ENCODE peak calls at places on chromosomes 3 and 15, in nine cellular contexts. A, W, S, R, K, X, M, F and V are unnamed samples.

GRCh38 chr3:171614318-171614967 is 154.2 kb upstream of the TNIK start:
- DNase-seq in A (no peak), W (peak), S (no peak), R (peak), K (no peak), X (peak), M (no peak), F (peak), V (peak)

GRCh38 chr3:12557472-12558105 is 702 bp downstream of the MKRN2 start:
- DNase-seq in A (no peak), W (no peak), S (no peak), R (no peak), K (no peak), X (no peak), M (no peak), F (peak), V (no peak)

GRCh38 chr3:18423401-18424212 is 1.5 kb downstream of the SATB1 start:
- DNase-seq in A (peak), W (peak), S (no peak), R (peak), K (no peak), X (peak), M (peak), F (peak), V (peak)

GRCh38 chr3:30934208-30934550 is 39.7 kb upstream of the GADL1 start:
- DNase-seq in A (no peak), W (peak), S (no peak), R (peak), K (no peak), X (no peak), M (no peak), F (peak), V (peak)

GRCh38 chr3:191246628-191247027 is 47.6 kb downstream of the OSTN start:
- DNase-seq in A (no peak), W (no peak), S (no peak), R (no peak), K (peak), X (no peak), M (peak), F (no peak), V (no peak)

GRCh38 chr3:56800373-56801150 is 1.2 kb downstream of the ARHGEF3 start:
- DNase-seq in A (peak), W (no peak), S (no peak), R (peak), K (no peak), X (no peak), M (no peak), F (peak), V (peak)

GRCh38 chr3:38454884-38455638 is 1.4 kb downstream of the ACVR2B start:
- DNase-seq in A (peak), W (peak), S (peak), R (peak), K (no peak), X (peak), M (peak), F (peak), V (peak)

GRCh38 chr15:88630141-88630721 is 8.6 kb upstream of the ISG20 start:
- DNase-seq in A (peak), W (no peak), S (no peak), R (no peak), K (no peak), X (no peak), M (no peak), F (peak), V (no peak)

GRCh38 chr15:48695088-48695834 is 49.8 kb upstream of the FBN1 start:
- DNase-seq in A (no peak), W (no peak), S (no peak), R (no peak), K (peak), X (no peak), M (no peak), F (no peak), V (no peak)

GRCh38 chr3:158991146-158991705 is 189.4 kb downstream of the MFSD1 start:
- DNase-seq in A (peak), W (no peak), S (no peak), R (no peak), K (no peak), X (no peak), M (peak), F (peak), V (no peak)

GRCh38 chr3:160704006-160704405 is 27.0 kb downstream of the ARL14 start:
- DNase-seq in A (no peak), W (no peak), S (no peak), R (no peak), K (no peak), X (no peak), M (no peak), F (no peak), V (no peak)

GRCh38 chr3:180036678-180037455 is at the start of gene PEX5L:
- DNase-seq in A (no peak), W (peak), S (no peak), R (peak), K (peak), X (peak), M (no peak), F (peak), V (peak)

GRCh38 chr3:180036092-180036677 is 552 bp downstream of the PEX5L start:
- DNase-seq in A (no peak), W (peak), S (no peak), R (no peak), K (no peak), X (no peak), M (no peak), F (peak), V (no peak)

DNA sequence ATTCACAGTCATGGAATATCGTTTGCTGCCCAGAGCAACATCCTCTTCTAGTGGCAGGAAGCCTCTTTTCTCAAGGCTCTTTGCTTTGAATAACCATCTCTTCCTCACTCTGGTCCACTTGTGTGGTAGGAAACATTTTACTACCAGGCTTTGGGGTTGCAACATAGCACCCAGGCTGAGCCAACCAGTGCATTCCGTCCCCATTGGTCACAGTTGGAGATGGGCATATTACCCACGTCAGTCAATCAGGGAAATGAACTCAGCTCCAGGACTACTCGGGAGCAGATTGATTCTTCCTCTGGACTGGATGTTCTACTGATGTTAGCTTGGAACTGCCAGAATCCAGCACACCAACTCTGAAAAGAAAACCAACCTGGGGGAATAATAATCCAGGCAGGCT is 4.2 kb upstream of the PEX5L start:
- DNase-seq in A (no peak), W (no peak), S (no peak), R (no peak), K (no peak), X (no peak), M (no peak), F (no peak), V (no peak)
- TF ChIP-seq CTCF in A (no peak), W (no peak), S (no peak), R (no peak), K (no peak), X (no peak), M (no peak), F (no peak), V (no peak)

GRCh38 chr15:77867266-77868047 is 210.1 kb downstream of the TBC1D2B start:
- DNase-seq in A (no peak), W (no peak), S (no peak), R (no peak), K (no peak), X (no peak), M (no peak), F (no peak), V (no peak)

GRCh38 chr15:77874071-77874470 is 203.4 kb downstream of the TBC1D2B start:
- DNase-seq in A (no peak), W (no peak), S (no peak), R (no peak), K (no peak), X (no peak), M (no peak), F (no peak), V (no peak)

GRCh38 chr15:77870195-77871065 is 207.1 kb downstream of the TBC1D2B start:
- DNase-seq in A (peak), W (peak), S (peak), R (peak), K (no peak), X (peak), M (peak), F (peak), V (peak)

GRCh38 chr15:77869021-77869895 is 208.3 kb downstream of the TBC1D2B start:
- DNase-seq in A (no peak), W (no peak), S (no peak), R (no peak), K (no peak), X (no peak), M (no peak), F (no peak), V (no peak)

GRCh38 chr15:77871838-77872371 is 205.6 kb downstream of the TBC1D2B start:
- DNase-seq in A (no peak), W (no peak), S (no peak), R (peak), K (no peak), X (no peak), M (no peak), F (no peak), V (no peak)
- TF ChIP-seq CTCF in A (no peak), W (peak), S (no peak), R (peak), K (peak), X (peak), M (no peak), F (peak), V (no peak)

DNA sequence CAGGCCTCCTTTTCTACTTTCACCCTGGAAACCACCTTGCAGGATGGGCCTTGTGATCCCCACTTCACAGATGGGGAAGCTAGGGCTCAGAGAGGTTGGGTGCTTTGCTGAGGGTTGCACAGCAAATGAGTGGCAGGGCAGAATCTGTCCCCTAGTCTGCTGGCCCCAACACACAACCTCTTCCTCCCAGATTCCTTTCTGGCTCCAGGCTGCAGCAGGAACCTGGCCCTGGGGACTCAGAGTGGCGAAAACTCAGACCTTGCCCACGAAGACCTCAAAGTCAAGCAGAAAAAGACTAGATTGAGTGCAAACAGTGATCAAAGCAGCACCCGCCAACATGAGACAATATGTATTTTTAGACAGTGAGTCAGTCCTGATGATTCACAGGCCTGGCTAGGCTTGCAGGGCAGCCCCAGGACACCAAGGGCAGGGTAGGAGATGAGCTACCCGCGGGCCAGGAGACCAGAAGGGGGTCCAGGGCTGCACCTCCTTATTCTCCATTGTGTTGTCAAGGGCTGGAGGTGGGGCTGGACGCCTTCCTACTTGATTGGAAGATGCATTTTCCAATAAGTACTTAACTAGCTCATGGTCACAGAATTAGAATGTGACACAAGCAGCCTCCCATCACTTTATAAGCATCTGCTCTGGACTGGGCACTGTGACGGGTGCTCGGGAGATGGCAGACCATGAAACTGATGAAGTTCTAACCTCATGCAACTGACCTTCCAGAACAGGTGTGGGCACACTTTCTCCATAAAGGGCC is 23.9 kb downstream of the GOLGA6L2 start:
- DNase-seq in A (no peak), W (no peak), S (no peak), R (no peak), K (no peak), X (no peak), M (no peak), F (no peak), V (no peak)
- TF ChIP-seq CTCF in A (no peak), W (no peak), S (no peak), R (no peak), K (no peak), X (no peak), M (no peak), F (no peak), V (no peak)

GRCh38 chr3:133460809-133461208 is 61.0 kb downstream of the BFSP2 start:
- DNase-seq in A (no peak), W (no peak), S (no peak), R (no peak), K (no peak), X (no peak), M (peak), F (no peak), V (no peak)

GRCh38 chr3:133457025-133457424 is 57.2 kb downstream of the BFSP2 start:
- DNase-seq in A (no peak), W (no peak), S (no peak), R (no peak), K (no peak), X (no peak), M (no peak), F (no peak), V (no peak)

GRCh38 chr3:133461291-133461690 is 61.4 kb downstream of the BFSP2 start:
- DNase-seq in A (no peak), W (no peak), S (no peak), R (no peak), K (no peak), X (no peak), M (peak), F (no peak), V (no peak)

GRCh38 chr3:133457465-133458067 is 57.7 kb downstream of the BFSP2 start:
- DNase-seq in A (no peak), W (no peak), S (no peak), R (no peak), K (no peak), X (no peak), M (no peak), F (no peak), V (no peak)

GRCh38 chr3:133459400-133459799 is 59.5 kb downstream of the BFSP2 start:
- DNase-seq in A (no peak), W (no peak), S (peak), R (no peak), K (no peak), X (no peak), M (no peak), F (no peak), V (no peak)
- TF ChIP-seq CTCF in A (no peak), W (no peak), S (no peak), R (no peak), K (no peak), X (no peak), M (no peak), F (no peak), V (no peak)

GRCh38 chr15:58311551-58311950 is 120.2 kb upstream of the LIPC start:
- DNase-seq in A (no peak), W (no peak), S (no peak), R (no peak), K (no peak), X (no peak), M (no peak), F (no peak), V (no peak)
- TF ChIP-seq CTCF in A (no peak), W (no peak), S (no peak), R (no peak), K (no peak), X (no peak), M (no peak), F (no peak), V (no peak)

GRCh38 chr3:83523470-83524073 is 1435.2 kb upstream of the CADM2 start:
- DNase-seq in A (no peak), W (peak), S (no peak), R (peak), K (peak), X (peak), M (peak), F (peak), V (peak)
- TF ChIP-seq CTCF in A (no peak), W (peak), S (no peak), R (peak), K (peak), X (peak), M (peak), F (peak), V (peak)

DNA sequence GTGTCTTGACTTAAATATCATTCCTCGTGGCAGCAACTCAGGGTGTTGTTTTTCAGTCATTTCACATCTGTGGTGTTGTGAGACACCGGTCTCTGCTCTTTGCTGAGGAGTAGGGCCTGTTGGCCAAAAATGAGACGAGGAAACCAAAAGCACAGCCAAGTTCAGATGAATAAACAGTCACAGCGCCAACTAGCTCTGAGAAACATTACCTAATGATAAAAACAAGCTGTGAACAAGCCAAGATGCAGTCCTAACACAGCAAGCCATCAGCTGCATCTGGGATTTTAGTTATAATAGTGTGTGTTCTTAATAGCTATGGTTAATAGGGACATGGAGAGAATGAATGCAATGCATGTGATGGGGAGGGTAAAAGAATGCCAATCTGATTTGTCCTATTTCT is 843.4 kb upstream of the DPPA4 start:
- DNase-seq in A (no peak), W (no peak), S (peak), R (no peak), K (no peak), X (no peak), M (no peak), F (no peak), V (no peak)
- TF ChIP-seq CTCF in A (no peak), W (peak), S (no peak), R (no peak), K (no peak), X (no peak), M (no peak), F (no peak), V (no peak)

GRCh38 chr15:73538563-73539211 is 94.5 kb downstream of the NPTN start:
- DNase-seq in A (no peak), W (no peak), S (no peak), R (no peak), K (no peak), X (no peak), M (no peak), F (no peak), V (no peak)

GRCh38 chr15:73541479-73541878 is 91.7 kb downstream of the NPTN start:
- DNase-seq in A (peak), W (no peak), S (no peak), R (no peak), K (no peak), X (no peak), M (no peak), F (no peak), V (no peak)

GRCh38 chr15:73540161-73540560 is 93.0 kb downstream of the NPTN start:
- DNase-seq in A (no peak), W (no peak), S (no peak), R (no peak), K (no peak), X (no peak), M (peak), F (no peak), V (no peak)

GRCh38 chr15:73538123-73538522 is 95.1 kb downstream of the NPTN start:
- DNase-seq in A (no peak), W (no peak), S (no peak), R (no peak), K (no peak), X (no peak), M (no peak), F (no peak), V (no peak)

GRCh38 chr15:73539726-73540125 is 93.5 kb downstream of the NPTN start:
- DNase-seq in A (no peak), W (no peak), S (no peak), R (no peak), K (no peak), X (no peak), M (no peak), F (no peak), V (no peak)
- TF ChIP-seq CTCF in A (no peak), W (no peak), S (no peak), R (no peak), K (no peak), X (no peak), M (no peak), F (no peak), V (no peak)

DNA sequence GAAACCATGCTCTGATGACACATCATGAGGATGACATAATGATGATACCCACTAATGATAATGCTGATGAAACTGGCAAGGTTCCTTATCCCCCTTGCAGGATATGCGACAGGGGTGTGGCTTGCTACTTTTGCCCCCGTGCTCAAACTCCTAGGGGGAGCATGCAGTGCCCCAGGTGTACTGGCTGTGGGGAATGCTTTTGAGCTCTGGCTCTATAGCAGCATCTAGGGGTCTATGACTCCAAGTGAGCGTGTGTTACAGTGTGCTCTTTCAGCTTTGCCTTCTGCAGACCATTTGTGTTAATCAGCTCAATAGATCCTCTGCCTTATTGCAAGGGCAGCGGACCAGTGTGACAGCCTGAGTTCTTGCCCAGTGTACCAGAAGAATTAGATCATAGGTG is 1239.5 kb downstream of the SI start:
- DNase-seq in A (no peak), W (no peak), S (no peak), R (no peak), K (no peak), X (no peak), M (no peak), F (no peak), V (no peak)
- TF ChIP-seq CTCF in A (no peak), W (no peak), S (no peak), R (no peak), K (no peak), X (no peak), M (no peak), F (no peak), V (no peak)

DNA sequence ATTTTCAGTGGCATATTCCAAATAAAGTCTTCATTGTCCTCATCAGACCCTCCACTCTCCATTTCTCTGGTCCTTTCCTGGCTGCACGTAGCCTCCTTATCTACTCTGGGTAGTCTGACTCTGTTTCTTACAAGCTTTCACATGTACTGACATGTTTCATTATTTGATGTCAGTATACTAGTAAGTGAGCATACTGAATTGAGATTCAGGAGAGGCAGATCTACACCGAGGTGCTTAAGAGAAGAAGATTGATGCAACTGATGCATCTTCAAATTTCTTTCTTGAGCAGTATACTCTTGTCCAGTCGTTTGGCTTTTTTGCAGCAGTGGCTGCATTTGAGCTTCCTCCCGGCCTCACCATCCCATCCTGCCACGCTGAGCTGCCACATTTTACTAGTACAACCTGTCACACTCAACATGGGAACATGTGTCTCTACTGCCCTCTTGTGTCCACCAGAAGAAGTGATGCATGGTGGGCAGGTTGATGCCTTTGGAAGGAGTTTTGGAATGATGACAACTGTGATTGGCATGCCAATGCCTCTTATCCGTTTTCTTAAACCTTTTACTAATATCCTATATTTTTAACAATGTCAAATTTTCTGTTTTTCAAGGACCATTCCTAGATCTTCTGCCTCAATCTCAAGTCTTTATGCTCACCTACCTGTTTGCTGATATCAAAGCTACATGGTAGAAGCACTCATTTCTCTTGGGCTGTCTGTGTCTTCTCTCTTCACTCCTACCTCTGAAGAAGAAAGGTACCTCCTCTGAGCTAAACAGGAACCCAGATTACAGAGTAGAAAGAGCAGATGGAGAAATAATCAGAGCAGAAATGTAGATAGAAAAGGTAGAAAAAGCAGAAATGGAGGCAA is 38.7 kb downstream of the GUCA1C start:
- DNase-seq in A (peak), W (peak), S (no peak), R (peak), K (peak), X (peak), M (peak), F (peak), V (peak)
- TF ChIP-seq CTCF in A (peak), W (peak), S (peak), R (peak), K (peak), X (peak), M (peak), F (peak), V (peak)